ENCODE peak calls at places on chromosomes 12 and 14, in seven cellular contexts. P, T, B, Z, G, X and W are unnamed samples.

GRCh38 chr12:23753627-23754358 is 195.7 kb downstream of the SOX5 start:
- DNase-seq in P (no peak), T (no peak), Z (no peak), G (no peak), X (no peak), B (no peak), W (no peak)

GRCh38 chr14:100857923-100858837 is 32.3 kb downstream of the MEG3 start:
- DNase-seq in G (no peak), B (no peak), X (peak), Z (no peak), T (peak), P (no peak), W (no peak)

GRCh38 chr12:31263661-31264060 is 62.3 kb downstream of the SINHCAF start:
- DNase-seq in P (no peak), G (no peak), Z (no peak), T (no peak), B (no peak), X (no peak), W (peak)

GRCh38 chr14:51774209-51774608 is 86.2 kb upstream of the GNG2 start:
- DNase-seq in T (no peak), X (no peak), G (no peak), P (no peak), Z (no peak), B (no peak), W (no peak)

GRCh38 chr12:93813972-93814821 is 137.0 kb downstream of the CRADD start:
- DNase-seq in X (peak), G (no peak), Z (peak), T (peak), B (no peak), P (no peak), W (no peak)

GRCh38 chr12:113048716-113049127 is 7.8 kb upstream of the DTX1 start:
- DNase-seq in T (no peak), B (peak), X (no peak), G (peak), Z (peak), P (peak), W (peak)

GRCh38 chr14:52259452-52259851 is 8.0 kb upstream of the PTGDR start:
- DNase-seq in B (no peak), Z (no peak), T (no peak), G (no peak), X (no peak), P (no peak), W (no peak)

GRCh38 chr14:74493343-74494261 is at the start of gene ISCA2:
- DNase-seq in P (peak), Z (peak), T (peak), X (peak), G (peak), B (peak), W (peak)

GRCh38 chr14:58907803-58908202 is 270.0 kb downstream of the DACT1 start:
- DNase-seq in G (no peak), P (peak), B (no peak), T (no peak), Z (peak), X (no peak), W (no peak)

GRCh38 chr14:38143651-38144505 is 63.8 kb upstream of the SSTR1 start:
- DNase-seq in T (no peak), X (no peak), P (no peak), B (peak), G (no peak), Z (peak), W (peak)

GRCh38 chr14:28707814-28708213 is 58.8 kb upstream of the FOXG1 start:
- DNase-seq in P (peak), X (no peak), T (no peak), Z (no peak), B (no peak), G (no peak), W (peak)

GRCh38 chr14:83300454-83301064 is 1766.9 kb upstream of the SEL1L start:
- DNase-seq in X (no peak), P (peak), G (no peak), B (peak), Z (peak), T (no peak), W (peak)

GRCh38 chr12:25135531-25136154 is 59.3 kb downstream of the DNAI7 start:
- DNase-seq in G (no peak), T (no peak), X (no peak), Z (no peak), B (no peak), P (peak), W (peak)

GRCh38 chr14:34749408-34749807 is 35.0 kb upstream of the CFL2 start:
- DNase-seq in P (no peak), Z (no peak), G (no peak), B (no peak), X (no peak), T (no peak), W (no peak)

GRCh38 chr12:32891956-32892355 is 4.6 kb downstream of the PKP2 start:
- DNase-seq in P (peak), T (no peak), G (no peak), Z (no peak), B (peak), X (no peak), W (peak)

GRCh38 chr12:126112849-126113248 is 1047.6 kb downstream of the AACS start:
- DNase-seq in Z (no peak), X (no peak), T (no peak), B (no peak), P (no peak), G (no peak), W (no peak)